ENCODE peak calls at places on chromosome 16, in seven cellular contexts. One of them, this sample, is unnamed.

GRCh38 chr16:23729503-23730424 is 16.7 kb upstream of the ERN2 start:
- DNase-seq in NCI-H1092 treated with DMSO at 0.1 percent for 48 hours: no peak
- DNase-seq in NCI-H146: peak; percentile 18
- DNase-seq in mesenchymal stem cell: no peak
- DNase-seq in kidney epithelial cell: no peak
- DNase-seq in PC-9: peak; percentile 55
- DNase-seq in NCI-H460: peak; percentile 36
- DNase-seq in this sample: no peak

GRCh38 chr16:78775161-78775561 is 675.7 kb downstream of the WWOX start:
- DNase-seq in PC-9: no peak
- DNase-seq in kidney epithelial cell: no peak
- DNase-seq in NCI-H460: no peak
- DNase-seq in NCI-H1092 treated with DMSO at 0.1 percent for 48 hours: no peak
- DNase-seq in mesenchymal stem cell: no peak
- DNase-seq in NCI-H146: no peak
- DNase-seq in this sample: peak; percentile 18

GRCh38 chr16:4376126-4376819 is 4.6 kb downstream of the VASN start:
- DNase-seq in kidney epithelial cell: no peak
- DNase-seq in NCI-H460: no peak
- DNase-seq in NCI-H146: no peak
- DNase-seq in mesenchymal stem cell: no peak
- DNase-seq in NCI-H1092 treated with DMSO at 0.1 percent for 48 hours: no peak
- DNase-seq in PC-9: no peak
- DNase-seq in this sample: no peak

GRCh38 chr16:85188822-85189672 is 76.8 kb upstream of the CIBAR2 start:
- DNase-seq in NCI-H146: no peak
- DNase-seq in PC-9: no peak
- DNase-seq in NCI-H460: no peak
- DNase-seq in kidney epithelial cell: no peak
- DNase-seq in mesenchymal stem cell: peak; percentile 54
- DNase-seq in NCI-H1092 treated with DMSO at 0.1 percent for 48 hours: no peak
- DNase-seq in this sample: no peak

GRCh38 chr16:88582912-88583575 is 12.8 kb downstream of the ZC3H18 start:
- DNase-seq in NCI-H1092 treated with DMSO at 0.1 percent for 48 hours: no peak
- DNase-seq in NCI-H460: no peak
- DNase-seq in PC-9: peak; percentile 15
- DNase-seq in kidney epithelial cell: no peak
- DNase-seq in mesenchymal stem cell: no peak
- DNase-seq in NCI-H146: no peak
- DNase-seq in this sample: no peak

GRCh38 chr16:30535106-30535776 is 583 bp upstream of the ZNF747 start:
- DNase-seq in NCI-H460: no peak
- DNase-seq in NCI-H1092 treated with DMSO at 0.1 percent for 48 hours: no peak
- DNase-seq in PC-9: no peak
- DNase-seq in mesenchymal stem cell: no peak
- DNase-seq in kidney epithelial cell: no peak
- DNase-seq in NCI-H146: peak; percentile 66
- DNase-seq in this sample: peak; percentile 66

GRCh38 chr16:8648867-8649266 is 25.6 kb upstream of the ABAT start:
- DNase-seq in PC-9: no peak
- DNase-seq in NCI-H146: no peak
- DNase-seq in NCI-H1092 treated with DMSO at 0.1 percent for 48 hours: no peak
- DNase-seq in kidney epithelial cell: no peak
- DNase-seq in NCI-H460: no peak
- DNase-seq in mesenchymal stem cell: no peak
- DNase-seq in this sample: no peak

GRCh38 chr16:88638323-88639230 is at the start of gene IL17C:
- DNase-seq in NCI-H146: peak; percentile 41
- DNase-seq in mesenchymal stem cell: no peak
- DNase-seq in NCI-H460: no peak
- DNase-seq in NCI-H1092 treated with DMSO at 0.1 percent for 48 hours: peak; percentile 18
- DNase-seq in PC-9: peak; percentile 40
- DNase-seq in kidney epithelial cell: no peak
- DNase-seq in this sample: no peak

GRCh38 chr16:2767891-2768290 is 9.2 kb downstream of the ELOB start:
- DNase-seq in PC-9: no peak
- DNase-seq in kidney epithelial cell: no peak
- DNase-seq in NCI-H460: no peak
- DNase-seq in NCI-H1092 treated with DMSO at 0.1 percent for 48 hours: no peak
- DNase-seq in NCI-H146: no peak
- DNase-seq in mesenchymal stem cell: no peak
- DNase-seq in this sample: no peak

GRCh38 chr16:12122202-12122601 is 145.7 kb downstream of the SNX29 start:
- DNase-seq in PC-9: no peak
- DNase-seq in kidney epithelial cell: no peak
- DNase-seq in NCI-H1092 treated with DMSO at 0.1 percent for 48 hours: no peak
- DNase-seq in mesenchymal stem cell: no peak
- DNase-seq in NCI-H146: no peak
- DNase-seq in NCI-H460: no peak
- DNase-seq in this sample: no peak

GRCh38 chr16:27441998-27442397 is 40.0 kb downstream of the IL21R start:
- DNase-seq in NCI-H1092 treated with DMSO at 0.1 percent for 48 hours: no peak
- DNase-seq in mesenchymal stem cell: no peak
- DNase-seq in NCI-H460: no peak
- DNase-seq in NCI-H146: no peak
- DNase-seq in kidney epithelial cell: no peak
- DNase-seq in PC-9: no peak
- DNase-seq in this sample: no peak

GRCh38 chr16:17105239-17105721 is 365.5 kb downstream of the XYLT1 start:
- DNase-seq in NCI-H460: peak; percentile 42
- DNase-seq in PC-9: no peak
- DNase-seq in mesenchymal stem cell: no peak
- DNase-seq in NCI-H1092 treated with DMSO at 0.1 percent for 48 hours: no peak
- DNase-seq in kidney epithelial cell: no peak
- DNase-seq in NCI-H146: no peak
- DNase-seq in this sample: no peak

GRCh38 chr16:58615280-58615679 is 14.3 kb downstream of the CNOT1 start:
- DNase-seq in NCI-H1092 treated with DMSO at 0.1 percent for 48 hours: no peak
- DNase-seq in kidney epithelial cell: no peak
- DNase-seq in PC-9: no peak
- DNase-seq in NCI-H146: no peak
- DNase-seq in mesenchymal stem cell: no peak
- DNase-seq in NCI-H460: no peak
- DNase-seq in this sample: no peak

GRCh38 chr16:50121721-50122445 is 31.2 kb upstream of the TENT4B start:
- DNase-seq in NCI-H460: no peak
- DNase-seq in PC-9: no peak
- DNase-seq in kidney epithelial cell: no peak
- DNase-seq in NCI-H1092 treated with DMSO at 0.1 percent for 48 hours: peak; percentile 4
- DNase-seq in mesenchymal stem cell: no peak
- DNase-seq in NCI-H146: peak; percentile 2
- DNase-seq in this sample: peak; percentile 87

GRCh38 chr16:1054660-1055556 is 17.6 kb upstream of the SSTR5 start:
- DNase-seq in kidney epithelial cell: peak; percentile 4
- DNase-seq in NCI-H146: peak; percentile 27
- DNase-seq in PC-9: no peak
- DNase-seq in mesenchymal stem cell: peak; percentile 28
- DNase-seq in NCI-H460: peak; percentile 61
- DNase-seq in NCI-H1092 treated with DMSO at 0.1 percent for 48 hours: no peak
- DNase-seq in this sample: peak; percentile 21

GRCh38 chr16:58678716-58679115 is 5.9 kb downstream of the SLC38A7 start:
- DNase-seq in PC-9: peak; percentile 49
- DNase-seq in kidney epithelial cell: no peak
- DNase-seq in NCI-H460: peak; percentile 32
- DNase-seq in NCI-H1092 treated with DMSO at 0.1 percent for 48 hours: no peak
- DNase-seq in mesenchymal stem cell: no peak
- DNase-seq in NCI-H146: no peak
- DNase-seq in this sample: peak; percentile 17

GRCh38 chr16:3022208-3022696 is 1.5 kb downstream of the HCFC1R1 start:
- DNase-seq in kidney epithelial cell: peak; percentile 81
- DNase-seq in mesenchymal stem cell: peak; percentile 95
- DNase-seq in PC-9: peak; percentile 89
- DNase-seq in NCI-H1092 treated with DMSO at 0.1 percent for 48 hours: no peak
- DNase-seq in NCI-H460: peak; percentile 90
- DNase-seq in NCI-H146: no peak
- DNase-seq in this sample: no peak

GRCh38 chr16:68923116-68923515 is 79.8 kb downstream of the TANGO6 start:
- DNase-seq in NCI-H1092 treated with DMSO at 0.1 percent for 48 hours: no peak
- DNase-seq in NCI-H146: no peak
- DNase-seq in kidney epithelial cell: no peak
- DNase-seq in mesenchymal stem cell: no peak
- DNase-seq in PC-9: no peak
- DNase-seq in NCI-H460: no peak
- DNase-seq in this sample: no peak

GRCh38 chr16:52597772-52598483 is 51.0 kb upstream of the TOX3 start:
- DNase-seq in NCI-H1092 treated with DMSO at 0.1 percent for 48 hours: peak; percentile 91
- DNase-seq in mesenchymal stem cell: no peak
- DNase-seq in kidney epithelial cell: no peak
- DNase-seq in NCI-H460: no peak
- DNase-seq in NCI-H146: peak; percentile 93
- DNase-seq in PC-9: no peak
- DNase-seq in this sample: no peak

GRCh38 chr16:1290860-1291575 is 18.4 kb upstream of the UBE2I start:
- DNase-seq in NCI-H146: peak; percentile 60
- DNase-seq in PC-9: no peak
- DNase-seq in kidney epithelial cell: no peak
- DNase-seq in NCI-H460: no peak
- DNase-seq in mesenchymal stem cell: no peak
- DNase-seq in NCI-H1092 treated with DMSO at 0.1 percent for 48 hours: no peak
- DNase-seq in this sample: no peak

GRCh38 chr16:1913327-1914083 is 4.7 kb downstream of the HS3ST6 start:
- DNase-seq in NCI-H460: no peak
- DNase-seq in kidney epithelial cell: no peak
- DNase-seq in NCI-H146: peak; percentile 95
- DNase-seq in NCI-H1092 treated with DMSO at 0.1 percent for 48 hours: peak; percentile 32
- DNase-seq in PC-9: peak; percentile 72
- DNase-seq in mesenchymal stem cell: no peak
- DNase-seq in this sample: no peak

GRCh38 chr16:65667013-65667578 is 545.2 kb upstream of the CDH11 start:
- DNase-seq in NCI-H146: no peak
- DNase-seq in PC-9: no peak
- DNase-seq in NCI-H460: peak; percentile 81
- DNase-seq in NCI-H1092 treated with DMSO at 0.1 percent for 48 hours: peak; percentile 1
- DNase-seq in kidney epithelial cell: no peak
- DNase-seq in mesenchymal stem cell: peak; percentile 34
- DNase-seq in this sample: no peak

GRCh38 chr16:19860146-19861030 is 24.3 kb downstream of the GPRC5B start:
- DNase-seq in NCI-H146: no peak
- DNase-seq in NCI-H460: no peak
- DNase-seq in mesenchymal stem cell: peak; percentile 75
- DNase-seq in kidney epithelial cell: peak; percentile 92
- DNase-seq in NCI-H1092 treated with DMSO at 0.1 percent for 48 hours: no peak
- DNase-seq in PC-9: no peak
- DNase-seq in this sample: no peak

GRCh38 chr16:17416461-17417221 is 54.1 kb downstream of the XYLT1 start:
- DNase-seq in NCI-H146: no peak
- DNase-seq in NCI-H1092 treated with DMSO at 0.1 percent for 48 hours: no peak
- DNase-seq in mesenchymal stem cell: no peak
- DNase-seq in PC-9: no peak
- DNase-seq in kidney epithelial cell: no peak
- DNase-seq in NCI-H460: no peak
- DNase-seq in this sample: peak; percentile 91

GRCh38 chr16:23206986-23207385 is 24.4 kb downstream of the SCNN1G start:
- DNase-seq in PC-9: no peak
- DNase-seq in NCI-H1092 treated with DMSO at 0.1 percent for 48 hours: peak; percentile 82
- DNase-seq in kidney epithelial cell: no peak
- DNase-seq in NCI-H146: peak; percentile 21
- DNase-seq in mesenchymal stem cell: no peak
- DNase-seq in NCI-H460: no peak
- DNase-seq in this sample: no peak

GRCh38 chr16:63816304-63816703 is 1305.6 kb downstream of the CDH11 start:
- DNase-seq in PC-9: no peak
- DNase-seq in mesenchymal stem cell: no peak
- DNase-seq in NCI-H1092 treated with DMSO at 0.1 percent for 48 hours: no peak
- DNase-seq in kidney epithelial cell: no peak
- DNase-seq in NCI-H460: no peak
- DNase-seq in NCI-H146: no peak
- DNase-seq in this sample: no peak

GRCh38 chr16:56628486-56629035 is 3.0 kb downstream of the MT1E start:
- DNase-seq in NCI-H1092 treated with DMSO at 0.1 percent for 48 hours: no peak
- DNase-seq in kidney epithelial cell: no peak
- DNase-seq in PC-9: no peak
- DNase-seq in NCI-H146: no peak
- DNase-seq in NCI-H460: no peak
- DNase-seq in mesenchymal stem cell: no peak
- DNase-seq in this sample: no peak

GRCh38 chr16:21218135-21218534 is 6.8 kb upstream of the ZP2 start:
- DNase-seq in NCI-H460: no peak
- DNase-seq in mesenchymal stem cell: no peak
- DNase-seq in NCI-H146: no peak
- DNase-seq in kidney epithelial cell: peak; percentile 10
- DNase-seq in PC-9: no peak
- DNase-seq in NCI-H1092 treated with DMSO at 0.1 percent for 48 hours: no peak
- DNase-seq in this sample: no peak

GRCh38 chr16:88576307-88576706 is 6.1 kb downstream of the ZC3H18 start:
- DNase-seq in NCI-H146: no peak
- DNase-seq in mesenchymal stem cell: no peak
- DNase-seq in PC-9: no peak
- DNase-seq in kidney epithelial cell: no peak
- DNase-seq in NCI-H460: no peak
- DNase-seq in NCI-H1092 treated with DMSO at 0.1 percent for 48 hours: no peak
- DNase-seq in this sample: no peak

GRCh38 chr16:88774544-88775393 is 10.3 kb downstream of the PIEZO1 start:
- DNase-seq in NCI-H460: no peak
- DNase-seq in NCI-H146: no peak
- DNase-seq in mesenchymal stem cell: no peak
- DNase-seq in PC-9: no peak
- DNase-seq in kidney epithelial cell: no peak
- DNase-seq in NCI-H1092 treated with DMSO at 0.1 percent for 48 hours: no peak
- DNase-seq in this sample: no peak

GRCh38 chr16:11292076-11292748 is 11.1 kb upstream of the PRM1 start:
- DNase-seq in NCI-H460: no peak
- DNase-seq in mesenchymal stem cell: no peak
- DNase-seq in kidney epithelial cell: no peak
- DNase-seq in NCI-H1092 treated with DMSO at 0.1 percent for 48 hours: no peak
- DNase-seq in NCI-H146: no peak
- DNase-seq in PC-9: no peak
- DNase-seq in this sample: no peak

GRCh38 chr16:89009343-89010209 is 32.6 kb upstream of the CBFA2T3 start:
- DNase-seq in kidney epithelial cell: no peak
- DNase-seq in mesenchymal stem cell: peak; percentile 9
- DNase-seq in PC-9: no peak
- DNase-seq in NCI-H146: no peak
- DNase-seq in NCI-H460: peak; percentile 12
- DNase-seq in NCI-H1092 treated with DMSO at 0.1 percent for 48 hours: no peak
- DNase-seq in this sample: peak; percentile 43

GRCh38 chr16:83329466-83329865 is 478.3 kb upstream of the HSBP1 start:
- DNase-seq in kidney epithelial cell: no peak
- DNase-seq in NCI-H146: no peak
- DNase-seq in NCI-H1092 treated with DMSO at 0.1 percent for 48 hours: no peak
- DNase-seq in mesenchymal stem cell: no peak
- DNase-seq in PC-9: no peak
- DNase-seq in NCI-H460: no peak
- DNase-seq in this sample: no peak

GRCh38 chr16:87064731-87065720 is 252.2 kb downstream of the C16orf95 start:
- DNase-seq in mesenchymal stem cell: no peak
- DNase-seq in NCI-H460: no peak
- DNase-seq in kidney epithelial cell: no peak
- DNase-seq in NCI-H146: no peak
- DNase-seq in PC-9: no peak
- DNase-seq in NCI-H1092 treated with DMSO at 0.1 percent for 48 hours: no peak
- DNase-seq in this sample: peak; percentile 51

GRCh38 chr16:7257026-7257425 is 75.6 kb upstream of the RBFOX1 start:
- DNase-seq in NCI-H460: no peak
- DNase-seq in NCI-H1092 treated with DMSO at 0.1 percent for 48 hours: no peak
- DNase-seq in mesenchymal stem cell: no peak
- DNase-seq in kidney epithelial cell: no peak
- DNase-seq in NCI-H146: no peak
- DNase-seq in PC-9: no peak
- DNase-seq in this sample: no peak

This sample was measured in GM12865.